ENCODE peak calls at places on chromosomes 13 and 19, in seven cellular contexts. U is heart left ventricle; Q is psoas muscle; C is tibial artery; F is CD8-positive, alpha-beta memory T cell; I is uterus; S is fibroblast of lung. K is an unnamed sample. For H3K36me3, H3K4me1 and H3K9me3, the result is how much of the 10 kb centered on the place peaks cover.

GRCh38 chr19:3140667-3141038 is 4.8 kb downstream of the GNA15 start:
- DNase-seq in U (no peak), S (no peak), Q (no peak), C (no peak), F (no peak), I (no peak), K (no peak)

GRCh38 chr13:113651511-113652403 is 6.2 kb downstream of the ATP4B start:
- DNase-seq in C (peak), S (no peak), Q (no peak), I (peak), U (peak), F (no peak), K (no peak)

GRCh38 chr13:112959701-112960542 is 9.1 kb upstream of the MCF2L start:
- DNase-seq in U (no peak), I (no peak), C (peak), Q (no peak), S (no peak), F (no peak), K (no peak)

GRCh38 chr19:46416077-46416709 is 2.8 kb upstream of the CCDC8 start:
- DNase-seq in C (peak), I (peak), U (peak), Q (peak), F (no peak), S (peak), K (peak)

GRCh38 chr13:80955487-80955886 is 614.6 kb upstream of the SPRY2 start:
- DNase-seq in F (no peak), I (no peak), S (peak), U (no peak), Q (no peak), C (no peak), K (no peak)

GRCh38 chr19:4302238-4302630 is at the start of gene TMIGD2:
- DNase-seq in Q (no peak), S (no peak), I (no peak), C (no peak), F (no peak), U (no peak), K (no peak)

GRCh38 chr13:97834255-97834654 is 119.2 kb upstream of the IPO5 start:
- DNase-seq in S (no peak), Q (no peak), F (no peak), C (no peak), I (no peak), U (no peak), K (no peak)

GRCh38 chr19:17475541-17476115 is 5.3 kb downstream of the SLC27A1 start:
- DNase-seq in Q (peak), C (peak), F (no peak), S (peak), I (no peak), U (peak), K (peak)

GRCh38 chr19:798415-799075 is 1.3 kb downstream of the PTBP1 start:
- DNase-seq in S (no peak), F (no peak), C (no peak), Q (peak), U (no peak), I (no peak), K (no peak)

GRCh38 chr13:93861818-93862217 is 617.7 kb downstream of the DCT start:
- DNase-seq in S (peak), U (peak), Q (no peak), C (no peak), I (no peak), F (no peak), K (no peak)

GRCh38 chr19:14031719-14032480 is at the start of gene IL27RA:
- DNase-seq in S (peak), U (peak), C (peak), I (peak), Q (peak), F (peak), K (peak)

GRCh38 chr19:10283786-10284540 is 2.8 kb upstream of the ICAM4 start:
- DNase-seq in C (no peak), S (no peak), F (no peak), U (no peak), Q (no peak), I (no peak), K (no peak)

GRCh38 chr19:31355330-31356289 is 6.4 kb upstream of the TSHZ3 start:
- DNase-seq in S (peak), C (no peak), Q (no peak), I (no peak), U (no peak), F (no peak), K (no peak)

GRCh38 chr13:24097064-24097463 is 63.5 kb upstream of the SPATA13 start:
- DNase-seq in I (no peak), U (no peak), Q (no peak), S (peak), C (no peak), F (no peak), K (no peak)

GRCh38 chr19:4454952-4455738 is 2.4 kb downstream of the UBXN6 start:
- DNase-seq in I (peak), F (no peak), U (peak), Q (peak), S (peak), C (no peak), K (no peak)

GRCh38 chr19:1035998-1036621 is 3.8 kb upstream of the ABCA7 start:
- DNase-seq in Q (no peak), C (no peak), I (no peak), F (peak), S (no peak), U (no peak), K (no peak)

GRCh38 chr19:16316506-16316882 is 8.1 kb upstream of the KLF2 start:
- DNase-seq in Q (no peak), I (no peak), S (no peak), C (no peak), F (no peak), U (no peak), K (peak)

GRCh38 chr19:38012944-38013343 is 105.9 kb downstream of the SIPA1L3 start:
- DNase-seq in S (no peak), C (no peak), F (no peak), I (no peak), Q (no peak), U (no peak), K (no peak)

GRCh38 chr19:46537136-46538097 is 41.8 kb upstream of the PNMA8B start:
- DNase-seq in S (peak), I (no peak), F (peak), Q (peak), U (no peak), C (peak), K (peak)

GRCh38 chr13:78609464-78610205 is 6.3 kb upstream of the POU4F1 start:
- DNase-seq in S (no peak), Q (no peak), I (no peak), U (no peak), F (no peak), C (no peak), K (peak)

GRCh38 chr19:2711175-2711936 is 8.9 kb upstream of the GNG7 start:
- DNase-seq in F (no peak), C (no peak), Q (no peak), U (no peak), S (peak), I (no peak), K (no peak)

GRCh38 chr13:20190481-20191310 is 2.0 kb downstream of the GJB2 start:
- DNase-seq in I (no peak), C (no peak), Q (no peak), U (no peak), F (no peak), S (peak), K (no peak)

GRCh38 chr13:23969672-23970071 is 72.4 kb upstream of the C1QTNF9B start:
- DNase-seq in C (no peak), F (no peak), I (no peak), Q (no peak), S (peak), U (no peak), K (no peak)

GRCh38 chr13:84917252-84917878 is 881.9 kb downstream of the SLITRK6 start:
- DNase-seq in C (no peak), U (no peak), Q (no peak), F (no peak), I (no peak), S (peak), K (peak)

GRCh38 chr19:17153996-17154395 is 61.2 kb upstream of the USE1 start:
- DNase-seq in U (no peak), F (no peak), Q (no peak), I (no peak), S (no peak), C (no peak), K (no peak)

GRCh38 chr13:97574926-97575325 is 141.0 kb downstream of the RAP2A start:
- DNase-seq in I (no peak), S (peak), F (no peak), U (no peak), C (no peak), Q (no peak), K (peak)

GRCh38 chr13:64817721-64818120 is 2412.4 kb downstream of the PCDH9 start:
- DNase-seq in C (no peak), S (peak), F (no peak), U (no peak), I (no peak), Q (no peak), K (no peak)

GRCh38 chr13:38763446-38764381 is 76.8 kb downstream of the FREM2 start:
- DNase-seq in C (no peak), I (no peak), S (peak), Q (no peak), F (no peak), U (no peak), K (peak)

GRCh38 chr19:14090509-14091085 is at the start of gene SAMD1:
- DNase-seq in C (peak), U (peak), Q (peak), I (peak), S (peak), F (peak), K (peak)

GRCh38 chr13:110126391-110126961 is 180.5 kb downstream of the COL4A1 start:
- DNase-seq in I (peak), F (no peak), U (peak), Q (peak), S (peak), C (no peak), K (peak)

GRCh38 chr13:40940841-40941240 is 78.3 kb downstream of the ELF1 start:
- DNase-seq in F (no peak), S (no peak), Q (no peak), C (no peak), I (no peak), U (peak), K (no peak)

GRCh38 chr13:40941581-40941980 is 77.5 kb downstream of the ELF1 start:
- DNase-seq in C (no peak), F (no peak), U (no peak), S (no peak), Q (no peak), I (no peak), K (no peak)

GRCh38 chr13:40943073-40943472 is 76.0 kb downstream of the ELF1 start:
- DNase-seq in F (no peak), Q (no peak), I (no peak), C (no peak), S (no peak), U (no peak), K (no peak)

DNA sequence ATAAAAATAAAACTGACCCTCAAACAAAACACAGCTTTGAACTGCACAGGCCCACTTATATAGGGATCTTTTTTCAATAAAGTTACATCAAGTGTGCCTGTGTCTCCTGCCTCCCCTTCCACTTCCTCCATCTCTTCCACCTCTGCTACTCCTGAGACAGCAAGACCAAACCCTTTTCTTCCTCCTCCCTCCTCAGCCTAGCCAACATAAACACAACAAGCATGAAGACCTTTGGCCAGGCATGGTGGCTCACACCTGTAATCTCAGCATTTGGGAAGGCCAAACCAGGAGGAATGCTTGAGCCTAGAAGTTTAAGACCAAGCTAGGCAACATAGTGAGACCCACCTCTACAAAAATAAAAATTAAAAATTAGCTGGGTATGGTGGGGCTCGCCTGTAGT is 72.6 kb downstream of the ELF1 start:
- DNase-seq in Q (no peak), U (no peak), C (no peak), F (no peak), S (no peak), I (no peak), K (no peak)
- H3K36me3 ChIP-seq in Q (under half), U (half or more), C (half or more), F (half or more), S (under half), I (under half), K (half or more)

GRCh38 chr19:44752123-44752815 is 3.8 kb downstream of the BCL3 start:
- DNase-seq in S (no peak), U (no peak), I (no peak), F (no peak), Q (no peak), C (no peak), K (no peak)

GRCh38 chr19:44753932-44754742 is 5.6 kb downstream of the BCL3 start:
- DNase-seq in I (peak), C (peak), U (peak), Q (peak), S (peak), F (peak), K (peak)

GRCh38 chr19:44752816-44753618 is 4.5 kb downstream of the BCL3 start:
- DNase-seq in F (peak), S (peak), Q (peak), U (peak), C (peak), I (peak), K (peak)

GRCh38 chr19:44754743-44755066 is 6.2 kb downstream of the BCL3 start:
- DNase-seq in C (no peak), F (no peak), U (no peak), I (no peak), Q (no peak), S (no peak), K (no peak)

DNA sequence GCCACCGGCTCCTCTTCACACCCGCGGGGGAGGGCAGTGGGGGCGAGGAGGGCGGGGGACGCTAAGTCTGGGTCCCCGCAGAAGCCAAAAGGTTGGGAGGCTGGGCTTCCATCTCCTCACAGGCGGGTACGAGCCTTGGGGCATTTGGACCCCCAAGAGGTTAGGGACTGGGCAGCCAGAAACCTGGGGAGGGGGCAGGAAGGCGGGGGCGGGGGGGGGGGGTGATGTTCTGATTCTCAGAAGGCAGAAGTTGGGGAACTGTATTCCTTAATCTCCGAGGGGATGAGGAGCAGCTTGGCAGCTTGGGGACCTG is 5.1 kb downstream of the BCL3 start:
- DNase-seq in U (no peak), F (no peak), Q (no peak), S (no peak), I (no peak), C (no peak), K (no peak)
- H3K4me1 ChIP-seq in U (half or more), F (half or more), Q (half or more), S (half or more), I (under half), C (half or more), K (under half)

DNA sequence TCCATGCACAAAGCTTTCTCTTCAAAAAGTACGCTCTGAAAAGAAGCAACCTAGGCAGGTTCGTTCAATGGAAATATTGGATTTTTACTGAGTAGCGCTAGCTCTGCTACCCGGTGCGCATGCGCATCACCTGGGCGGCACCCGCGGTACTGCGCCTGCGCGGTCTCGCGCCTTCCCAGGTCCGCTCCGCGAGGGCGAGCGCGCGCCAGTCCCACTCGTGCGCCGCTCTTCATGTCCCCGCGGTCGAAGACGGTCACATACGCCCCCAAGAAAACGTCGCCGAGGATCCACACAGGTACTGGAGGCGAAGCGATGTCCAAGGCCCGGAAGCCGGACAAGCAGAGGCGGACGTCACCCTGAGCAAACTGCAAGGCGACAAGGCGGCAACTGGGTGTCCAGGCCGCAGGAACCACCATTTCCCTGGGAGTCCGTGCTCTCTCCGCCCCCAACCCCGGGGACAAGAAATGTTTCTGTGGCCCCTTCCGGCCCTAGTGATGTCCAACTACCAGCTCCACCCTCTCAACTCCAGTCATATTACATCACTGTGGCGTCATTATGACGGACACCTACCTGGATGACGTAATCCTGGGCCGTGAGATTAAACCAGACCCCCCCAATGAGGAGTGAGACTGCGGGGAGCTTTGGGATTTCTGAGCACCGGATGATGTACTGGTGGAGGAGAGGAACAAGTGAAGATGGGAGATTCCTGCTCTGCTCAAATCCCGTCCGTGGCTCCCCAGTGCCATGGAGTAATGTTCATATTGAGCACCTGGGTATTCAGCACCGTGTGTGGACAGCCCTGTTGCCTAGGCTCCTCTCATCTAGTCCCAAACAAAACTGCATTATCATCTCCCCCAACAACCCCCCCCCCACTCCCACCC is 4.8 kb upstream of the KCNC3 start:
- DNase-seq in I (peak), C (no peak), S (no peak), F (peak), Q (peak), U (peak), K (peak)
- H3K9me3 ChIP-seq in I (under half), C (under half), S (under half), F (under half), Q (under half), U (under half), K (under half)

DNA sequence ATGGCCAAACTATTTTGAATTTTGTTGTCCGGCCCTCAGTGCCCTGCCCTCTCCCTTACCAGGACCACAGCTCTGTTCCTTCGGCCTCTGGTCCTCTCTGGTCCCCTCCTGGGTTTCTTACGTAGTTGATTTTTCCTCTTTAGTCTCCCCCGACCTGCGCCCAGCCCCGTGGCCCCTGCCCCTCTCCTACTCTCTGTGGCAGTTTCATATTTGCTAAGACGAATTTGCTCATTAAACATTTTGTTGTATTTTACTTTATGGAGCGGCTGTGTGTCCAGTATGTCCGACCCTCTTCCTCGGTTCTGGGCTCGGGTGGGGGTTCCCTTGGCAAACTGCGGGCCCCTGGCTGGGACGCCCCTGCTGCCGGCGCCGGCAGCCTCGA is 576 bp upstream of the EPN1 start:
- DNase-seq in U (no peak), S (no peak), F (no peak), I (no peak), Q (no peak), C (no peak), K (no peak)
- H3K36me3 ChIP-seq in U (half or more), S (under half), F (under half), I (under half), Q (under half), C (half or more), K (under half)